ENCODE peak calls at places on chromosomes 2 and 18, in seven cellular contexts. One of them, this sample, is unnamed.

GRCh38 chr2:127401757-127402695 is 14.3 kb upstream of the MAP3K2 start:
- DNase-seq in brain microvascular endothelial cell: no peak
- DNase-seq in heart left ventricle: no peak
- DNase-seq in ovary: no peak
- DNase-seq in stomach: no peak
- DNase-seq in cardiac muscle cell: no peak
- DNase-seq in foreskin keratinocyte: peak
- DNase-seq in this sample: no peak

GRCh38 chr2:238905721-238906120 is 57.8 kb downstream of the TWIST2 start:
- DNase-seq in brain microvascular endothelial cell: no peak
- DNase-seq in heart left ventricle: no peak
- DNase-seq in ovary: no peak
- DNase-seq in stomach: no peak
- DNase-seq in cardiac muscle cell: no peak
- DNase-seq in foreskin keratinocyte: no peak
- DNase-seq in this sample: no peak

GRCh38 chr2:153622285-153622684 is 143.7 kb upstream of the RPRM start:
- DNase-seq in brain microvascular endothelial cell: no peak
- DNase-seq in heart left ventricle: no peak
- DNase-seq in ovary: no peak
- DNase-seq in stomach: no peak
- DNase-seq in cardiac muscle cell: no peak
- DNase-seq in foreskin keratinocyte: no peak
- DNase-seq in this sample: no peak

GRCh38 chr2:181456660-181457120 is 496 bp upstream of the ITGA4 start:
- DNase-seq in brain microvascular endothelial cell: peak
- DNase-seq in heart left ventricle: peak
- DNase-seq in ovary: no peak
- DNase-seq in stomach: peak
- DNase-seq in cardiac muscle cell: peak
- DNase-seq in foreskin keratinocyte: no peak
- DNase-seq in this sample: peak

GRCh38 chr2:108920686-108921085 is 68.3 kb downstream of the EDAR start:
- DNase-seq in brain microvascular endothelial cell: no peak
- DNase-seq in heart left ventricle: no peak
- DNase-seq in ovary: no peak
- DNase-seq in stomach: peak
- DNase-seq in cardiac muscle cell: no peak
- DNase-seq in foreskin keratinocyte: no peak
- DNase-seq in this sample: no peak

GRCh38 chr2:215362562-215362904 is 50.7 kb downstream of the ATIC start:
- DNase-seq in brain microvascular endothelial cell: no peak
- DNase-seq in heart left ventricle: no peak
- DNase-seq in ovary: no peak
- DNase-seq in stomach: no peak
- DNase-seq in cardiac muscle cell: no peak
- DNase-seq in foreskin keratinocyte: no peak
- DNase-seq in this sample: no peak

GRCh38 chr2:38158361-38159128 is 82.6 kb upstream of the CYP1B1 start:
- DNase-seq in brain microvascular endothelial cell: no peak
- DNase-seq in heart left ventricle: no peak
- DNase-seq in ovary: no peak
- DNase-seq in stomach: no peak
- DNase-seq in cardiac muscle cell: no peak
- DNase-seq in foreskin keratinocyte: no peak
- DNase-seq in this sample: no peak

GRCh38 chr18:69968073-69968472 is 20.4 kb upstream of the CD226 start:
- DNase-seq in brain microvascular endothelial cell: no peak
- DNase-seq in heart left ventricle: no peak
- DNase-seq in ovary: no peak
- DNase-seq in stomach: no peak
- DNase-seq in cardiac muscle cell: no peak
- DNase-seq in foreskin keratinocyte: no peak
- DNase-seq in this sample: no peak

GRCh38 chr2:17853799-17854198 is 24.7 kb upstream of the KCNS3 start:
- DNase-seq in brain microvascular endothelial cell: no peak
- DNase-seq in heart left ventricle: no peak
- DNase-seq in ovary: no peak
- DNase-seq in stomach: no peak
- DNase-seq in cardiac muscle cell: peak
- DNase-seq in foreskin keratinocyte: no peak
- DNase-seq in this sample: no peak

GRCh38 chr2:220452561-220452960 is 825.1 kb downstream of the SLC4A3 start:
- DNase-seq in brain microvascular endothelial cell: no peak
- DNase-seq in heart left ventricle: no peak
- DNase-seq in ovary: no peak
- DNase-seq in stomach: no peak
- DNase-seq in cardiac muscle cell: no peak
- DNase-seq in foreskin keratinocyte: no peak
- DNase-seq in this sample: no peak

GRCh38 chr2:228700638-228701037 is 519.2 kb upstream of the SPHKAP start:
- DNase-seq in brain microvascular endothelial cell: peak
- DNase-seq in heart left ventricle: no peak
- DNase-seq in ovary: no peak
- DNase-seq in stomach: no peak
- DNase-seq in cardiac muscle cell: no peak
- DNase-seq in foreskin keratinocyte: peak
- DNase-seq in this sample: no peak

GRCh38 chr2:167853717-167854116 is 393.7 kb downstream of the STK39 start:
- DNase-seq in brain microvascular endothelial cell: no peak
- DNase-seq in heart left ventricle: no peak
- DNase-seq in ovary: no peak
- DNase-seq in stomach: no peak
- DNase-seq in cardiac muscle cell: no peak
- DNase-seq in foreskin keratinocyte: no peak
- DNase-seq in this sample: no peak

GRCh38 chr2:48940606-48941005 is 185.1 kb upstream of the LHCGR start:
- DNase-seq in brain microvascular endothelial cell: peak
- DNase-seq in heart left ventricle: no peak
- DNase-seq in ovary: no peak
- DNase-seq in stomach: no peak
- DNase-seq in cardiac muscle cell: no peak
- DNase-seq in foreskin keratinocyte: no peak
- DNase-seq in this sample: no peak

GRCh38 chr2:192195548-192196418 is 1.1 kb upstream of the TMEFF2 start:
- DNase-seq in brain microvascular endothelial cell: no peak
- DNase-seq in heart left ventricle: peak
- DNase-seq in ovary: no peak
- DNase-seq in stomach: peak
- DNase-seq in cardiac muscle cell: peak
- DNase-seq in foreskin keratinocyte: peak
- DNase-seq in this sample: peak

GRCh38 chr2:191521608-191522208 is 156.2 kb upstream of the NABP1 start:
- DNase-seq in brain microvascular endothelial cell: no peak
- DNase-seq in heart left ventricle: no peak
- DNase-seq in ovary: no peak
- DNase-seq in stomach: no peak
- DNase-seq in cardiac muscle cell: peak
- DNase-seq in foreskin keratinocyte: peak
- DNase-seq in this sample: no peak

GRCh38 chr18:24054130-24054529 is 39.6 kb downstream of the TTC39C start:
- DNase-seq in brain microvascular endothelial cell: no peak
- DNase-seq in heart left ventricle: no peak
- DNase-seq in ovary: no peak
- DNase-seq in stomach: no peak
- DNase-seq in cardiac muscle cell: no peak
- DNase-seq in foreskin keratinocyte: peak
- DNase-seq in this sample: no peak

DNA sequence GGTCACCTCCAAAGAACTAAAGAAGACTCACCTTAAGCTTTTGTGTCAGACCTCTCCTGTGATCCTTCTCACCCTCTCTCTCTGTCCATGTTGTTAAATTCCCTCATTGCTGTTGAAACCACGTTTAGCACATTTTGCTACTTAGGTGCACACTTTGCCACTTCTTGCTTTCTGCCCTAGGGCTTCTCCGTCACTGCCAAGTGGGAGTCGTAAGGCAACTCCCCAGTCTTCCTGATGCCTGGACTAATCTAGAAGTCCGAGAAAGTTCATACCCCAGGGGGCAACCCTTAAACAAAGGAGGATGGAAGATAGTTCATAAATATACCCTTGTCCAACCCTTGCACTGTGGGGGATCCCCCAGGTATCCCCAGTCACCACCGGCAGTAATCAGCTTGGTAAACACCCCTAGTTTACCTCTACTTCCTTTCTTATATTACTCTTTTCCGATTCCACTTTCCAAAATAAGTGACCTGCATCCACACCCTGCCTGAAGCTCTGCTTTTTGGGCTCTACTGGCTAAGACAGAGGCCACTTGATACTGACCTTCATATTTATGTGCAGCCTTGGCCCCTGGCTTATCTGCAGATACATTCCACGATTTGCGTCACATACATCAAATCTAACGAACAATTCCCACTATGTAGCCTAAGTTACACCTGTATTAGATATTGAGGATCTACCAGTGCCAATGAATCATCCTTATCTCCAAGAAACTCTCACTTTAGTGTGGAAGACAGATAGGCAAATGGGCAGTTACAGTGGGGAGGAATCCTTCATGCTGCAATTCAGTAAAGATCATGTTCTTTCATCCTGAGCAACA is 776.2 kb downstream of the RNF144A start:
- DNase-seq in brain microvascular endothelial cell: no peak
- DNase-seq in heart left ventricle: no peak
- DNase-seq in ovary: no peak
- DNase-seq in stomach: no peak
- DNase-seq in cardiac muscle cell: no peak
- DNase-seq in foreskin keratinocyte: no peak
- DNase-seq in this sample: no peak
- H3K27ac ChIP-seq in brain microvascular endothelial cell: no peak
- H3K27ac ChIP-seq in heart left ventricle: no peak
- H3K27ac ChIP-seq in ovary: no peak
- H3K27ac ChIP-seq in stomach: no peak
- H3K27ac ChIP-seq in cardiac muscle cell: no peak
- H3K27ac ChIP-seq in foreskin keratinocyte: no peak
- H3K27ac ChIP-seq in this sample: no peak

DNA sequence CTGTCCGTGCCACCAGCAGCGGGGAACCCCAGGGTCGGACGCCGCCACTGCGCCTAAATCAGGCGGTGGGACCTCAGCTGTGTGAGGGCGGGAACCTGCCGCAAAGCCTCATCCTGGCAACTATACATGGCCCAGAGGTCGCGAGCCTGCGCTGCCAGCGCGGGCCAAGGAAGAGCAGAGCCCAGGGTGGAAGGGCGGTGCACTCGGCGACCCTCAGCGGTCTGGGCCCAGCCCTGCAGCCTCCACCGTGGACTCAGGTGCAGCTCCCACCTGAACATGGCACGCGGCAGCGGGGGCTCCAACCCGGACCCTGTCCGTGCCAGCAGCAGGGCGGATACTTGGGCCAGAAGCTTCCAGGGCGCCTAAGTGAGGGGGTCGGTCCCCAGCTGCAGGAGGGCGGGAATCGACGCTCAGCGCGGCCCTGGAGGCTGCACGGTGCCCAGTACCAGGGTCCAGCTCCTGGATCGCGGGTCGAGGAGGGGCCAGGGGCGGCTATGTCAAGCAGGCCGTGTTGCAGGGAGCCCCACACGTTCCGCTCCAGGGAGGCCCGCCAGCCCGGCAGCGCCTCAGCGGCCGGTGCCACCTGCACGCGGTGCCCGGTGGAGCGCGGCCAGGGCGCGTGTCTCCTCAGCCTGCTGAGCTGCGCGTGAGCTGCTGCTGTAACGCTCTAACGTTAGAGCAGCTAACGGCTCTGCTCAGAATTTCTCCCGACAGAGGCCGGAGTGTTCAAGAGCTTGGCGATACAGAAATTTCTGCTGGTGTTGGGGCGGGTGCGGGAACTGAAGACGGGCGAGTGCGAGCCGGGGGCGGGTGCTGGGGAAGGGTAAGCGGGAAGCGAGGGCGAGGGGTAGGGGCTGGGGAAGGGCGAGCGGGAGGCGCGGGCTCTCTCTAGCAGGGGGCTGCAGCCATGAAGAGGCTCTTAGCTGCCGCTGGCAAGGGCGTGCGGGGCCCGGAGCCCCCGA is at the start of gene ANKRD30B:
- DNase-seq in brain microvascular endothelial cell: no peak
- DNase-seq in heart left ventricle: no peak
- DNase-seq in ovary: no peak
- DNase-seq in stomach: no peak
- DNase-seq in cardiac muscle cell: no peak
- DNase-seq in foreskin keratinocyte: no peak
- DNase-seq in this sample: no peak
- TF ChIP-seq CTCF in brain microvascular endothelial cell: no peak
- TF ChIP-seq CTCF in heart left ventricle: no peak
- TF ChIP-seq CTCF in ovary: no peak
- TF ChIP-seq CTCF in stomach: no peak
- TF ChIP-seq CTCF in cardiac muscle cell: no peak
- TF ChIP-seq CTCF in foreskin keratinocyte: no peak
- TF ChIP-seq CTCF in this sample: no peak

DNA sequence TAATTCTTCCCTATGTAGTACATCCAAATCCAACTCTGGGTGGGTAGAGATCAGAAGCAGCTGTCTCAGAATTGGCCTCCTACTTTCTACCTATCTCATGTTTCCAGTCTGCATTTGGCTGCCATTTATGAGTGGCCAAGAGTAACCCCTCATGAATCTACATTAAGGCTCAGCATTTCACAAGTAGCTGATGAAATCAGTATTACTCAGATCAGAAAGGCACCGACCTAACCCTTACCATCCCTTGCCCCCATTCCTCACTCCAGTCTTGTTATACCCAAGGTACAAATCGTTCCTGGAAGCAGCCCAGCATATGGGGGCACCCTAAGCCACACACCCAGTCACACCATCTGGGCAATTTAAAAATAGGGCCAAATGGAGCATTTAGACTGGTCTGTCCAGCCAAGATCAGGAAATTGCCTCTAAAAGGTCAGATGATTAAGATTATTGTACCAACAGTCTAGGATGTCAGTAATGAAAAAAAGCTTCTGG is 37.0 kb downstream of the CD28 start:
- DNase-seq in brain microvascular endothelial cell: no peak
- DNase-seq in heart left ventricle: no peak
- DNase-seq in ovary: no peak
- DNase-seq in stomach: no peak
- DNase-seq in cardiac muscle cell: no peak
- DNase-seq in foreskin keratinocyte: no peak
- DNase-seq in this sample: no peak
- H3K27ac ChIP-seq in brain microvascular endothelial cell: peak
- H3K27ac ChIP-seq in heart left ventricle: no peak
- H3K27ac ChIP-seq in ovary: no peak
- H3K27ac ChIP-seq in stomach: no peak
- H3K27ac ChIP-seq in cardiac muscle cell: no peak
- H3K27ac ChIP-seq in foreskin keratinocyte: no peak
- H3K27ac ChIP-seq in this sample: no peak

DNA sequence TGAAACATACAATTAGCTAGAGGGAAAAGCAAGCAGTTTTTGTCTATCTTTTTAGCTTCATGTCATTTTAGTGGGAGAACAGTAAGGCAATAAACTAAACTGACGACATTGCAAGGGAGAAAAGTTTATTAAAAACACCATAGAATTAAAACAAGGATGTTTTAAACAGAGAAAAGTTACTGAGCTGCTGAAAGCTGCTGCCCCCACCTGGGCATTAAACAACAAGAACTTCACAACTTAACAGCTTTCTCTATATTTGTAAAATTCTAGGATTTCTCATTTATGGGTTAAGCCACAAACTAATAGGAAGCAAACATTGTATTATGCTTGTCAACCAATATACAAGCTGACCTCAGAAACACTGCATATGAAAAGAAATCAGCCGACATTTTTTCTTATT is 289.2 kb downstream of the ERBB4 start:
- DNase-seq in brain microvascular endothelial cell: peak
- DNase-seq in heart left ventricle: no peak
- DNase-seq in ovary: no peak
- DNase-seq in stomach: no peak
- DNase-seq in cardiac muscle cell: no peak
- DNase-seq in foreskin keratinocyte: peak
- DNase-seq in this sample: no peak
- TF ChIP-seq CTCF in brain microvascular endothelial cell: peak
- TF ChIP-seq CTCF in heart left ventricle: no peak
- TF ChIP-seq CTCF in ovary: no peak
- TF ChIP-seq CTCF in stomach: no peak
- TF ChIP-seq CTCF in cardiac muscle cell: peak
- TF ChIP-seq CTCF in foreskin keratinocyte: peak
- TF ChIP-seq CTCF in this sample: no peak